ENCODE peak calls at places on chromosome 15, in five cellular contexts. One of them, this sample, is unnamed.

GRCh38 chr15:100810831-100811230 is 68.8 kb upstream of the ALDH1A3 start:
- DNase-seq in HT1080: no peak
- DNase-seq in CD14-positive monocyte: no peak
- DNase-seq in HCEC 1CT: no peak
- DNase-seq in breast epithelium: no peak
- DNase-seq in this sample: no peak

GRCh38 chr15:59791646-59792208 is 102.6 kb upstream of the BNIP2 start:
- DNase-seq in HT1080: no peak
- DNase-seq in CD14-positive monocyte: no peak
- DNase-seq in HCEC 1CT: no peak
- DNase-seq in breast epithelium: no peak
- DNase-seq in this sample: no peak

GRCh38 chr15:49826640-49827281 is 205.9 kb downstream of the DTWD1 start:
- DNase-seq in HT1080: no peak
- DNase-seq in CD14-positive monocyte: no peak
- DNase-seq in HCEC 1CT: no peak
- DNase-seq in breast epithelium: no peak
- DNase-seq in this sample: no peak

GRCh38 chr15:95025924-95026728 is 794.8 kb downstream of the MCTP2 start:
- DNase-seq in HT1080: peak
- DNase-seq in CD14-positive monocyte: no peak
- DNase-seq in HCEC 1CT: peak
- DNase-seq in breast epithelium: no peak
- DNase-seq in this sample: peak

GRCh38 chr15:77781131-77782051 is 148.7 kb upstream of the LINGO1 start:
- DNase-seq in HT1080: no peak
- DNase-seq in CD14-positive monocyte: no peak
- DNase-seq in HCEC 1CT: no peak
- DNase-seq in breast epithelium: no peak
- DNase-seq in this sample: no peak

GRCh38 chr15:63348392-63348791 is 33.3 kb downstream of the CA12 start:
- DNase-seq in HT1080: peak
- DNase-seq in CD14-positive monocyte: no peak
- DNase-seq in HCEC 1CT: peak
- DNase-seq in breast epithelium: peak
- DNase-seq in this sample: no peak

GRCh38 chr15:78047631-78048409 is 29.7 kb downstream of the TBC1D2B start:
- DNase-seq in HT1080: peak
- DNase-seq in CD14-positive monocyte: no peak
- DNase-seq in HCEC 1CT: no peak
- DNase-seq in breast epithelium: no peak
- DNase-seq in this sample: no peak

GRCh38 chr15:76235186-76235826 is 76.0 kb downstream of the ETFA start:
- DNase-seq in HT1080: peak
- DNase-seq in CD14-positive monocyte: no peak
- DNase-seq in HCEC 1CT: peak
- DNase-seq in breast epithelium: no peak
- DNase-seq in this sample: peak

GRCh38 chr15:68542771-68543544 is 35.8 kb upstream of the CORO2B start:
- DNase-seq in HT1080: peak
- DNase-seq in CD14-positive monocyte: no peak
- DNase-seq in HCEC 1CT: peak
- DNase-seq in breast epithelium: peak
- DNase-seq in this sample: no peak

GRCh38 chr15:56824174-56824573 is 90.9 kb upstream of the ZNF280D start:
- DNase-seq in HT1080: no peak
- DNase-seq in CD14-positive monocyte: no peak
- DNase-seq in HCEC 1CT: no peak
- DNase-seq in breast epithelium: no peak
- DNase-seq in this sample: no peak

GRCh38 chr15:64127521-64128275 is 23.8 kb upstream of the SNX22 start:
- DNase-seq in HT1080: no peak
- DNase-seq in CD14-positive monocyte: no peak
- DNase-seq in HCEC 1CT: no peak
- DNase-seq in breast epithelium: no peak
- DNase-seq in this sample: no peak

GRCh38 chr15:87578776-87579175 is 677.8 kb downstream of the NTRK3 start:
- DNase-seq in HT1080: no peak
- DNase-seq in CD14-positive monocyte: no peak
- DNase-seq in HCEC 1CT: no peak
- DNase-seq in breast epithelium: no peak
- DNase-seq in this sample: no peak

GRCh38 chr15:57356636-57357035 is 19.7 kb upstream of the CGNL1 start:
- DNase-seq in HT1080: peak
- DNase-seq in CD14-positive monocyte: no peak
- DNase-seq in HCEC 1CT: peak
- DNase-seq in breast epithelium: no peak
- DNase-seq in this sample: no peak

This sample was measured in RKO.